ENCODE peak calls at places on chromosome 15, in eight cellular contexts. One of them, this sample, is unnamed.

GRCh38 chr15:64146885-64147681 is 4.4 kb upstream of the SNX22 start:
- DNase-seq in NAMALWA: no peak
- DNase-seq in OCI-LY7: no peak
- DNase-seq in naive thymus-derived CD8-positive, alpha-beta T cell: no peak
- DNase-seq in activated T-cell treated with anti-CD3 and anti-CD28 coated beads for 1 hour: no peak
- DNase-seq in lower leg skin: peak
- DNase-seq in HuH-7: no peak
- DNase-seq in stomach: no peak
- DNase-seq in this sample: no peak

GRCh38 chr15:69593981-69594966 is 141.7 kb downstream of the RPLP1 start:
- DNase-seq in NAMALWA: no peak
- DNase-seq in OCI-LY7: no peak
- DNase-seq in naive thymus-derived CD8-positive, alpha-beta T cell: no peak
- DNase-seq in activated T-cell treated with anti-CD3 and anti-CD28 coated beads for 1 hour: no peak
- DNase-seq in lower leg skin: peak
- DNase-seq in HuH-7: peak
- DNase-seq in stomach: peak
- DNase-seq in this sample: peak

GRCh38 chr15:40995656-40996055 is 42.4 kb downstream of the CHAC1 start:
- DNase-seq in NAMALWA: no peak
- DNase-seq in OCI-LY7: no peak
- DNase-seq in naive thymus-derived CD8-positive, alpha-beta T cell: no peak
- DNase-seq in activated T-cell treated with anti-CD3 and anti-CD28 coated beads for 1 hour: no peak
- DNase-seq in lower leg skin: no peak
- DNase-seq in HuH-7: no peak
- DNase-seq in stomach: no peak
- DNase-seq in this sample: no peak

GRCh38 chr15:42110367-42110766 is 16.0 kb upstream of the PLA2G4D start:
- DNase-seq in NAMALWA: no peak
- DNase-seq in OCI-LY7: no peak
- DNase-seq in naive thymus-derived CD8-positive, alpha-beta T cell: no peak
- DNase-seq in activated T-cell treated with anti-CD3 and anti-CD28 coated beads for 1 hour: no peak
- DNase-seq in lower leg skin: no peak
- DNase-seq in HuH-7: no peak
- DNase-seq in stomach: no peak
- DNase-seq in this sample: no peak

GRCh38 chr15:90478981-90479481 is 50.7 kb upstream of the CRTC3 start:
- DNase-seq in NAMALWA: no peak
- DNase-seq in OCI-LY7: peak
- DNase-seq in naive thymus-derived CD8-positive, alpha-beta T cell: no peak
- DNase-seq in activated T-cell treated with anti-CD3 and anti-CD28 coated beads for 1 hour: no peak
- DNase-seq in lower leg skin: no peak
- DNase-seq in HuH-7: no peak
- DNase-seq in stomach: peak
- DNase-seq in this sample: no peak

GRCh38 chr15:99324082-99324620 is 72.9 kb downstream of the LRRC28 start:
- DNase-seq in NAMALWA: no peak
- DNase-seq in OCI-LY7: no peak
- DNase-seq in naive thymus-derived CD8-positive, alpha-beta T cell: no peak
- DNase-seq in activated T-cell treated with anti-CD3 and anti-CD28 coated beads for 1 hour: no peak
- DNase-seq in lower leg skin: no peak
- DNase-seq in HuH-7: no peak
- DNase-seq in stomach: no peak
- DNase-seq in this sample: peak

GRCh38 chr15:60005352-60006202 is 1.5 kb downstream of the FOXB1 start:
- DNase-seq in NAMALWA: no peak
- DNase-seq in OCI-LY7: no peak
- DNase-seq in naive thymus-derived CD8-positive, alpha-beta T cell: no peak
- DNase-seq in activated T-cell treated with anti-CD3 and anti-CD28 coated beads for 1 hour: no peak
- DNase-seq in lower leg skin: no peak
- DNase-seq in HuH-7: no peak
- DNase-seq in stomach: no peak
- DNase-seq in this sample: no peak

GRCh38 chr15:101320501-101321052 is 25.5 kb upstream of the SNRPA1 start:
- DNase-seq in NAMALWA: no peak
- DNase-seq in OCI-LY7: no peak
- DNase-seq in naive thymus-derived CD8-positive, alpha-beta T cell: peak
- DNase-seq in activated T-cell treated with anti-CD3 and anti-CD28 coated beads for 1 hour: peak
- DNase-seq in lower leg skin: no peak
- DNase-seq in HuH-7: no peak
- DNase-seq in stomach: peak
- DNase-seq in this sample: peak

GRCh38 chr15:45185069-45185779 is 2.5 kb downstream of the SHF start:
- DNase-seq in NAMALWA: no peak
- DNase-seq in OCI-LY7: no peak
- DNase-seq in naive thymus-derived CD8-positive, alpha-beta T cell: no peak
- DNase-seq in activated T-cell treated with anti-CD3 and anti-CD28 coated beads for 1 hour: no peak
- DNase-seq in lower leg skin: no peak
- DNase-seq in HuH-7: no peak
- DNase-seq in stomach: no peak
- DNase-seq in this sample: no peak

GRCh38 chr15:60573936-60574335 is 95.0 kb upstream of the ICE2 start:
- DNase-seq in NAMALWA: no peak
- DNase-seq in OCI-LY7: no peak
- DNase-seq in naive thymus-derived CD8-positive, alpha-beta T cell: no peak
- DNase-seq in activated T-cell treated with anti-CD3 and anti-CD28 coated beads for 1 hour: no peak
- DNase-seq in lower leg skin: no peak
- DNase-seq in HuH-7: no peak
- DNase-seq in stomach: no peak
- DNase-seq in this sample: no peak

GRCh38 chr15:89330119-89330518 is 4.5 kb downstream of the POLG start:
- DNase-seq in NAMALWA: no peak
- DNase-seq in OCI-LY7: no peak
- DNase-seq in naive thymus-derived CD8-positive, alpha-beta T cell: no peak
- DNase-seq in activated T-cell treated with anti-CD3 and anti-CD28 coated beads for 1 hour: no peak
- DNase-seq in lower leg skin: peak
- DNase-seq in HuH-7: no peak
- DNase-seq in stomach: no peak
- DNase-seq in this sample: no peak

GRCh38 chr15:62896969-62897486 is 145.5 kb upstream of the TPM1 start:
- DNase-seq in NAMALWA: no peak
- DNase-seq in OCI-LY7: no peak
- DNase-seq in naive thymus-derived CD8-positive, alpha-beta T cell: no peak
- DNase-seq in activated T-cell treated with anti-CD3 and anti-CD28 coated beads for 1 hour: no peak
- DNase-seq in lower leg skin: peak
- DNase-seq in HuH-7: no peak
- DNase-seq in stomach: peak
- DNase-seq in this sample: no peak

GRCh38 chr15:70447927-70448698 is 315.2 kb downstream of the UACA start:
- DNase-seq in NAMALWA: no peak
- DNase-seq in OCI-LY7: no peak
- DNase-seq in naive thymus-derived CD8-positive, alpha-beta T cell: peak
- DNase-seq in activated T-cell treated with anti-CD3 and anti-CD28 coated beads for 1 hour: peak
- DNase-seq in lower leg skin: no peak
- DNase-seq in HuH-7: no peak
- DNase-seq in stomach: peak
- DNase-seq in this sample: peak

GRCh38 chr15:64045774-64046346 is 425 bp downstream of the DAPK2 start:
- DNase-seq in NAMALWA: no peak
- DNase-seq in OCI-LY7: no peak
- DNase-seq in naive thymus-derived CD8-positive, alpha-beta T cell: no peak
- DNase-seq in activated T-cell treated with anti-CD3 and anti-CD28 coated beads for 1 hour: no peak
- DNase-seq in lower leg skin: no peak
- DNase-seq in HuH-7: peak
- DNase-seq in stomach: peak
- DNase-seq in this sample: peak

GRCh38 chr15:54519577-54519976 is 541.3 kb downstream of the UNC13C start:
- DNase-seq in NAMALWA: no peak
- DNase-seq in OCI-LY7: no peak
- DNase-seq in naive thymus-derived CD8-positive, alpha-beta T cell: no peak
- DNase-seq in activated T-cell treated with anti-CD3 and anti-CD28 coated beads for 1 hour: no peak
- DNase-seq in lower leg skin: no peak
- DNase-seq in HuH-7: no peak
- DNase-seq in stomach: no peak
- DNase-seq in this sample: no peak